ENCODE peak calls at places on chromosomes 3 and 15, in six cellular contexts. P is SK-N-SH, S is K562, V is HCT116, Y is HepG2, O is GM12878. W is an unnamed sample.

GRCh38 chr3:175007316-175007715 is 148.2 kb downstream of the NAALADL2 start:
- DNase-seq in P (no peak), S (no peak), V (no peak), Y (no peak), O (no peak), W (no peak)

GRCh38 chr3:69511361-69511760 is 125.5 kb upstream of the FRMD4B start:
- DNase-seq in P (no peak), S (no peak), V (no peak), Y (no peak), O (no peak), W (no peak)

GRCh38 chr3:42509111-42509510 is 6.7 kb downstream of the VIPR1 start:
- DNase-seq in P (no peak), S (no peak), V (no peak), Y (no peak), O (no peak), W (no peak)

GRCh38 chr3:156098437-156099035 is 21.8 kb upstream of the KCNAB1 start:
- DNase-seq in P (no peak), S (no peak), V (no peak), Y (no peak), O (peak), W (no peak)

GRCh38 chr3:134795776-134796312 is 784 bp downstream of the EPHB1 start:
- DNase-seq in P (peak), S (no peak), V (no peak), Y (no peak), O (no peak), W (no peak)

GRCh38 chr3:5197470-5198312 is 10.2 kb downstream of the EDEM1 start:
- DNase-seq in P (no peak), S (peak), V (no peak), Y (no peak), O (peak), W (no peak)

GRCh38 chr3:104066658-104067057 is 1300.1 kb upstream of the ALCAM start:
- DNase-seq in P (no peak), S (no peak), V (no peak), Y (no peak), O (no peak), W (no peak)

GRCh38 chr3:75334299-75334698 is 329.8 kb upstream of the FRG2C start:
- DNase-seq in P (no peak), S (no peak), V (no peak), Y (no peak), O (no peak), W (no peak)

GRCh38 chr3:123787133-123787532 is 97.0 kb downstream of the MYLK start:
- DNase-seq in P (no peak), S (no peak), V (no peak), Y (no peak), O (no peak), W (no peak)

GRCh38 chr3:101383656-101384055 is 63.3 kb upstream of the IMPG2 start:
- DNase-seq in P (no peak), S (no peak), V (no peak), Y (no peak), O (no peak), W (no peak)

GRCh38 chr3:156814295-156814694 is 11.9 kb upstream of the LEKR1 start:
- DNase-seq in P (no peak), S (no peak), V (no peak), Y (no peak), O (no peak), W (no peak)

GRCh38 chr3:169189486-169189885 is 474.0 kb downstream of the MECOM start:
- DNase-seq in P (no peak), S (no peak), V (no peak), Y (no peak), O (no peak), W (no peak)

GRCh38 chr15:35195649-35196048 is 110.6 kb upstream of the NANOGP8 start:
- DNase-seq in P (no peak), S (no peak), V (no peak), Y (no peak), O (no peak), W (no peak)

GRCh38 chr3:116770815-116771450 is 61.4 kb downstream of the TUSC7 start:
- DNase-seq in P (peak), S (peak), V (peak), Y (peak), O (peak), W (peak)
- TF ChIP-seq SIN3A in P (no peak), S (no peak), V (no peak), Y (no peak), O (no peak), W (no peak)

DNA sequence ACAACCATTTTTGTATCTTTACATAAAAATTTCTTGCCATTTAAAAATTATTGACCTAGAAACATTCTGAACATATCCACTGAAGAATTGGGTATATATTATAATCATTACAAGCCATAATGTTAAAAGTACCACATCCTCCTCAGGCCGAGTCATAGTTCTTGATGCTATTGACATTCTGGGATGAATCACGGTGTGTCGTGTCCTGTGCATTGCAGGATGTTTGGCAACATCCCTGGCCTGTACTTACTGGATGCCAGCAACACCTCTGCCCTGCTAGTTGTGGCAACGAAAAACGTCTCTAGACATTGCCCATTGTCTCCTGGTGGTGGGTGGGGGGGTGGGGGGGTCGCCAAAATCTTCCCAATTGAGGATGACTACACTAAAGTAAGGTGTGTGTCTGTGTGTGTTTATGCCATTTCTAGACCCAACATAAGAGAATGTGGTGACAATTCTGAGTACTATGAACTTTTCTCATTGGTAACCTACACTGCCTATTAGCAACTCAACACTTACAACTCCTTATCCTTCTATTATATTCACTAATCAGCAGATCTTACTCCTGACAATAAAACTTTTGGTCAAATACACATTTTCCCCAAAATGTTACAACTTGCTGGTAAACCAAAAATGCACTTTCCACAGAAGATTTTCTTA is 471.6 kb downstream of the FOXP1 start:
- DNase-seq in P (no peak), S (no peak), V (peak), Y (peak), O (no peak), W (peak)
- TF ChIP-seq REST in P (no peak), S (no peak), V (no peak), Y (no peak), O (no peak), W (no peak)

DNA sequence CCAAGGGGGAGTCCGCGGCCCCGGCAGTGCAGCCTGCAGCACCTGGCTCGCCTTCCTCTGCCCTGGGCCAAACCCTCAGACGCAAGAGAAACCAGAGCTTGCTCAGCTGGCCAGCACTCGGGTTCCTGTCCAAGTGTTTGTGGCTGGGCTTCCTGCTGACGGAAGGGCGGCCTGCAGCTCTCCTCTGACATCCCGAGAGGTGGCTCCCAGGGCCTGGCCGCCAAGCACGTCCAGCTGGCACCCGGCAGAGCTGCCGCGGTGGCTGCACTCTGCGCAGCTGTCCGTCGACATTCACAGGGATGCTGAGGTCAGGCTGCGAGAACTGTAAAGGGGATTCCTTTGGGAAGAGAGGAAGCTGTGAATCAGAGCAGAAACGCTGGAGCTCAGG is 85.6 kb downstream of the CPN2 start:
- DNase-seq in P (peak), S (no peak), V (no peak), Y (no peak), O (no peak), W (no peak)
- TF ChIP-seq SIN3A in P (peak), S (no peak), V (no peak), Y (no peak), O (no peak), W (no peak)

GRCh38 chr3:49378249-49378899 is 20.2 kb upstream of the GPX1 start:
- DNase-seq in P (no peak), S (no peak), V (no peak), Y (peak), O (no peak), W (no peak)
- TF ChIP-seq REST in P (no peak), S (no peak), V (no peak), Y (no peak), O (no peak), W (no peak)

GRCh38 chr15:36358094-36358961 is 221.1 kb upstream of the CDIN1 start:
- DNase-seq in P (no peak), S (no peak), V (no peak), Y (no peak), O (no peak), W (no peak)
- TF ChIP-seq SIN3A in P (no peak), S (no peak), V (no peak), Y (no peak), O (no peak), W (no peak)

GRCh38 chr3:14451844-14452533 is 49.6 kb downstream of the SLC6A6 start:
- DNase-seq in P (no peak), S (peak), V (no peak), Y (peak), O (no peak), W (no peak)
- TF ChIP-seq REST in P (no peak), S (no peak), V (no peak), Y (no peak), O (no peak), W (no peak)

DNA sequence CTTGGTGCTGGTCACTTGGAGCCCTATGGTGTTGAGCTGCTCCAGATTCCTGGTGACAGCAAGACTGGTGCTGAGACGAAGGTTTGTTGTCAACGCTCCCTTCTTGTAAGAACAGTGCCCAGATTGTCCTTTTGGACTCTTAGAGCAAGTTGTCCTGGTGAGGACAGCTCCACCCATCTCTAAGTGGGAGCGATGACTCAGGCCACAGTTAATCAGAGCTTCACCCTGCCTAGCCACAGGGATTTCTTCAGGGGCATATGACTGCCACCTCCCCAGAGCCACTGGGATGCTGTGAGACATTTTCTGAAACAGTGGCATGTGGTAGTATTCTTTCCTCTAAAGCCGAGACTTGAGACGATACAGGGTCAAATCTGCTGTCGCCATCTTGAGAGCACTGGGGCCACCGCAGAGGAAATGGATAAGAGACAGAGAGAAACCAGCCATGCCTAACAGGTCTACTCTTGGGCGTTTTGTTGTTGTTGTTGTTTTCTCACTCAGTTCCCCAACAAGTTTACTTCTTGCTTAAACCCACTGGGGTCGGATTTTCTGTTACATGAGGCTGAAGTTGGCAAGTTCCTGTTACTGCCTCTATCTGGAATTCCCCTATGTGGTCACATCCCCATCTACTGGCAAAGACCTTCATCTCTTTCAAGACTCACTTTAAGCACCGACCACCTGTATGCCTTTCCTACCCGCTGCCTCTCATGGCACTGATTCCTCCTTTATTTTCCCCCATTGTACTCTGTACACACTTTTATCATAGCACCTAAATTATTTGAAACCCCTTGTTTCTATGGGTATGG is 16.0 kb upstream of the PCOLCE2 start:
- DNase-seq in P (no peak), S (peak), V (no peak), Y (peak), O (no peak), W (no peak)
- TF ChIP-seq SIN3A in P (no peak), S (no peak), V (no peak), Y (no peak), O (no peak), W (no peak)

GRCh38 chr3:151169700-151170224 is 33.3 kb downstream of the GPR171 start:
- DNase-seq in P (no peak), S (no peak), V (no peak), Y (no peak), O (no peak), W (no peak)
- TF ChIP-seq REST in P (no peak), S (no peak), V (no peak), Y (no peak), O (no peak), W (no peak)